ENCODE peak calls at places on chromosomes 2 and 18, in eight cellular contexts. V, C, R, L, I, H, A and X are unnamed samples. For H4K20me1, the result is how much of the 10 kb centered on the place peaks cover.

GRCh38 chr2:181140414-181140813 is 160.0 kb downstream of the UBE2E3 start:
- DNase-seq in C (no peak), I (peak), A (no peak), H (no peak), R (no peak), V (no peak), L (no peak), X (no peak)

GRCh38 chr2:100627653-100628300 is 65.0 kb downstream of the PDCL3 start:
- DNase-seq in L (no peak), V (no peak), C (no peak), H (no peak), I (no peak), A (no peak), R (no peak), X (no peak)

GRCh38 chr2:4219571-4219970 is 516.2 kb downstream of the DCDC2C start:
- DNase-seq in V (no peak), R (no peak), H (no peak), C (no peak), I (no peak), A (peak), L (no peak), X (no peak)

GRCh38 chr18:47830772-47831171 is 99.7 kb downstream of the SMAD2 start:
- DNase-seq in A (no peak), V (no peak), L (no peak), R (no peak), C (no peak), H (no peak), I (peak), X (no peak)

GRCh38 chr2:172195836-172196376 is 93.2 kb upstream of the DLX2 start:
- DNase-seq in L (no peak), V (no peak), H (peak), I (no peak), R (no peak), C (no peak), A (no peak), X (peak)

GRCh38 chr2:134282638-134283400 is 28.9 kb downstream of the MGAT5 start:
- DNase-seq in L (no peak), C (no peak), R (no peak), H (no peak), I (no peak), A (no peak), V (no peak), X (no peak)

GRCh38 chr2:75342504-75343175 is 143.3 kb upstream of the TACR1 start:
- DNase-seq in I (no peak), V (no peak), L (no peak), R (no peak), C (no peak), A (no peak), H (no peak), X (no peak)

GRCh38 chr2:34188464-34188863 is 589.4 kb upstream of the FAM98A start:
- DNase-seq in V (no peak), L (no peak), R (no peak), A (no peak), C (no peak), I (no peak), H (no peak), X (no peak)

GRCh38 chr2:129673234-129673633 is 306.2 kb upstream of the RAB6C start:
- DNase-seq in L (no peak), V (no peak), H (no peak), I (no peak), A (no peak), R (no peak), C (no peak), X (no peak)

GRCh38 chr2:112187805-112188596 is 49.8 kb downstream of the FBLN7 start:
- DNase-seq in H (peak), V (no peak), I (peak), R (peak), L (no peak), A (peak), C (no peak), X (no peak)

GRCh38 chr18:57051586-57052044 is 95.3 kb upstream of the BOD1L2 start:
- DNase-seq in V (no peak), A (no peak), L (no peak), R (no peak), H (no peak), I (no peak), C (no peak), X (no peak)

GRCh38 chr18:76937597-76937996 is 115.2 kb downstream of the ZNF236 start:
- DNase-seq in A (no peak), V (no peak), C (peak), I (peak), R (no peak), L (no peak), H (no peak), X (no peak)

GRCh38 chr2:170714156-170715061 is 728 bp upstream of the SP5 start:
- DNase-seq in C (no peak), I (no peak), L (peak), A (no peak), R (no peak), H (peak), V (peak), X (no peak)

GRCh38 chr2:286774-287392 is 1.0 kb downstream of the ALKAL2 start:
- DNase-seq in I (no peak), C (no peak), L (peak), A (peak), H (no peak), R (no peak), V (peak), X (no peak)

GRCh38 chr2:30403592-30404353 is 43.3 kb upstream of the LCLAT1 start:
- DNase-seq in R (no peak), I (no peak), A (no peak), L (no peak), C (no peak), H (no peak), V (no peak), X (no peak)

GRCh38 chr2:80454628-80455027 is 150.1 kb upstream of the LRRTM1 start:
- DNase-seq in C (no peak), R (no peak), A (no peak), V (no peak), H (no peak), I (no peak), L (no peak), X (no peak)

GRCh38 chr2:64196986-64197385 is 52.8 kb upstream of the PELI1 start:
- DNase-seq in H (no peak), R (no peak), L (no peak), A (no peak), C (no peak), I (no peak), V (peak), X (no peak)

GRCh38 chr2:151619337-151619989 is 114.8 kb downstream of the NEB start:
- DNase-seq in A (peak), R (no peak), V (no peak), L (no peak), I (peak), H (no peak), C (peak), X (no peak)

GRCh38 chr2:58638256-58638795 is 397.2 kb upstream of the FANCL start:
- DNase-seq in V (no peak), I (peak), L (no peak), A (peak), R (no peak), C (no peak), H (peak), X (no peak)

GRCh38 chr2:50591642-50592041 is 440.3 kb downstream of the NRXN1 start:
- DNase-seq in I (peak), R (no peak), C (no peak), A (no peak), L (no peak), V (no peak), H (no peak), X (no peak)

GRCh38 chr2:169090133-169090820 is 20.9 kb downstream of the DHRS9 start:
- DNase-seq in I (no peak), R (no peak), A (no peak), V (no peak), C (no peak), L (no peak), H (no peak), X (no peak)

GRCh38 chr2:201175971-201176570 is 6.9 kb upstream of the CASP10 start:
- DNase-seq in I (no peak), V (no peak), R (no peak), A (no peak), L (no peak), C (no peak), H (no peak), X (no peak)

GRCh38 chr2:84939426-84940087 is 31.4 kb upstream of the KCMF1 start:
- DNase-seq in R (no peak), H (no peak), V (no peak), L (no peak), A (no peak), I (no peak), C (no peak), X (no peak)

GRCh38 chr2:46315103-46315890 is 18.1 kb downstream of the EPAS1 start:
- DNase-seq in V (no peak), L (no peak), H (peak), A (peak), C (peak), R (peak), I (peak), X (peak)

GRCh38 chr2:120559401-120559800 is 176.3 kb upstream of the GLI2 start:
- DNase-seq in I (peak), L (no peak), V (no peak), C (peak), H (peak), R (no peak), A (no peak), X (no peak)

DNA sequence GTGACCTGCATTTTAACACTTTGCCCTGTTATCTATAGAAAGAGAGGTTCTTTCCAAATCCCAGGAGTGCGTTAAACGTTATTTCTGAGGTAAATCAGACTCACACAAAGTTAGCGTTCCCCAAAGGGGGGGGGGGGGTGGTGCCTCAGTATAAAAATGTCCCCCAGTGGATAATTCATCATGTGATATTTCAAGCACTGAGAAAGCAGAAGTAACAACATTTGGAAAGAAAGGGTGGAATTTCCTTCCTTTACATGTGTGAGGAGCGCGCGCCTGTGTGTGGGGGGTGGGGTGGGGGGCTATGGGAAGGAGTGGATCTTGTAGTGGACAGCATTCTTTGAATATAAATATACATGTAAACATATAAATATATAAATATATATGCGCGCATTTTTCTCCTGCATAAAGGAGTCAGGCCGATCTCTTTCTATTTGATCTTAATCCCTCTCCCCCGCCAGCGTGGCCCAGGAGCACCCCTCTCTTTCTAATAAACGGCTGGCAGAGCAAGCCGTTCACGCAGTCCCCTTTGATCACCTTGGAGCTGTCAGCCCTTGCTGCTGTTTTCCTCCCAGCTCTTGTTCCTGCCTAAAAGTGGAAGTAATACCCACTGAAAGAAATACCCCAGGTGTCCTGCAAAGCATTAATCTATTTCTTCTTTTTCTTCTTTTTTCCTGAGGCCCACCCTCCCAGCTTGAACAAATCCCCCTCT is 631.0 kb downstream of the NYAP2 start:
- DNase-seq in A (no peak), R (peak), I (no peak), V (peak), H (no peak), L (no peak), C (no peak), X (no peak)
- H3K9ac ChIP-seq in A (no peak), R (peak), I (no peak), V (no peak), H (peak), L (no peak), C (peak), X (peak)

DNA sequence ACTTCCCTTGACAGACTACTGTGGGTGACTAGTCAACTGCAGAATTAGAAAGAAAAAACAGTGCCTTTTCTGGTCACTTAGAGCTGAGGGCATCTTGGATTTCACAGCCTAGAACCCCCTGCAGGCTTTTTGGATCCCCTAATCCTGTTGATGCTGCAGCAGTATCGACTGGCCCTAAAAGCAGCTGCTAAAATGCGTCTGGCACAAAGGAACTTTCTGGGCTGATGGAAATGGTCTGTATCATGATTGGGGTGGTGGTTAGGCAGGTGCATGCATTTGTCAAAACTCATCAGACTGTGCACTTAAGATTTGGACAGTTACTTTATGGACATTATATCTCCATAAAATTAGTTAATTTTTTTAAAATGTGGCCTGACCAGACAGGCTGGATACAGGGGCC is 149.8 kb downstream of the KLHL29 start:
- DNase-seq in A (no peak), H (no peak), V (no peak), I (no peak), L (no peak), C (no peak), R (no peak), X (no peak)
- H4K20me1 ChIP-seq in A (under half), H (under half), V (under half), I (under half), L (under half), C (under half), R (under half), X (under half)

GRCh38 chr18:40612356-40612755 is 1342.7 kb upstream of the PIK3C3 start:
- DNase-seq in L (no peak), R (no peak), I (no peak), C (no peak), H (no peak), V (no peak), A (no peak), X (no peak)

GRCh38 chr18:40607741-40608140 is 1347.3 kb upstream of the PIK3C3 start:
- DNase-seq in V (no peak), C (no peak), R (no peak), I (no peak), A (no peak), H (no peak), L (no peak), X (no peak)

DNA sequence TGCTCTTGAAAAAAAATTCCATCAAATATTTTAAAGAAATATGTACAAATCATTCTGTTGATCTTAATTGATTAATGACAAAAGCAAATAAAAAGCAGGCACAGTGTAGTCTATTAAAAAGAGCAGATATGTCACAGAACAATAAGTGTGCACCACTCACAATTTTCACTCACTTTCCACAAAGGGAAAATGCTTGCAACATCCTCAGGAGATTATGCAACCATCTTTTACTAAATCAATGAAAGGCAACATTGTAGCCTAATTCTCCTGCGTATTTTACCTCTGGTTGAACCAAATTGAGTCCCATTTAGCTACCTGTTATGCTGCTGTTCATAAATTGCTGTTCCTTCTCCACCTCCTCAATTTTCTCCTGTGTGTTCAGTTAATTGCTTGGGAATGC is 1346.8 kb upstream of the PIK3C3 start:
- DNase-seq in R (no peak), V (no peak), H (no peak), L (no peak), A (no peak), C (no peak), I (no peak), X (no peak)
- TF ChIP-seq CTCF in R (no peak), V (no peak), H (no peak), L (no peak), A (no peak), C (no peak), I (no peak), X (no peak)

DNA sequence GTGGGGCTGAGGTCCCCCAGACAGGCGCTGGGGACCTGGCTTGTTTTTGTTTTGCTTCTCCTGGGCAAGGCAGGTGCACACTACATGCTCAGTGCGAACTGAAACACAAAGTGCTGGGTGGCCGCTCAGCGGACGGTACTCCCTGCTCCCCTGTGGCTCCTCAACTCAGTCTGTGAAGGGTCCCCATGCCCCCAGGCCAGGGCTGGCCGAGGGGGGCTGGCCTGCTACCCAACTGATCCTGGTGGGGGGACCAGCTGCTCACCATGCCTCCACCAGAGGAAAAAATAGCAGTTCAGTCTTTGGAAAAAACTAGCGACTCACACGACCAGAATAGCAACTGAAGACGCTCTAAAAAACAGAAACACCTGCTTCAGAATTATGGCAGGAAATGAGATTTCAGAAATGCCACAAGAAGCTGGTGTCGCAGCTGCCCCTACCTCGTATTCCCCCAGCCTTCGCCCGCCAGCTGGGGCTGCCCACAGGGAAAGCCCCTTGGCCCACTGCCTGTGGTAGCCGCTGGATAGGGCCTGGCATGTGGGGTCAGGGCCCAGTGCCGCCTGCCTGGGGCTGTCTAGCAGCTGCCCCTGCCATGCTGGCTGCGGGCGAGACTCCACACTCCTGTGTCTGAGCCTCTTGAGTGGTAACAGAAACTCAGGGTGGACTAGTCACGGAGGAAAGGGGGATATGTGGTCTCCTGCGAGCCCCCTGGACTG is 43.7 kb downstream of the MEX3C start:
- DNase-seq in R (no peak), A (no peak), L (no peak), H (no peak), V (no peak), C (no peak), I (no peak), X (no peak)
- H3K9ac ChIP-seq in R (no peak), A (no peak), L (no peak), H (no peak), V (no peak), C (no peak), I (no peak), X (no peak)

GRCh38 chr2:7392076-7392787 is 475.0 kb downstream of the RNF144A start:
- DNase-seq in A (no peak), L (no peak), V (no peak), H (peak), C (no peak), R (no peak), I (no peak), X (no peak)
- H4K20me1 ChIP-seq in A (under half), L (under half), V (under half), H (under half), C (under half), R (under half), I (under half), X (under half)

DNA sequence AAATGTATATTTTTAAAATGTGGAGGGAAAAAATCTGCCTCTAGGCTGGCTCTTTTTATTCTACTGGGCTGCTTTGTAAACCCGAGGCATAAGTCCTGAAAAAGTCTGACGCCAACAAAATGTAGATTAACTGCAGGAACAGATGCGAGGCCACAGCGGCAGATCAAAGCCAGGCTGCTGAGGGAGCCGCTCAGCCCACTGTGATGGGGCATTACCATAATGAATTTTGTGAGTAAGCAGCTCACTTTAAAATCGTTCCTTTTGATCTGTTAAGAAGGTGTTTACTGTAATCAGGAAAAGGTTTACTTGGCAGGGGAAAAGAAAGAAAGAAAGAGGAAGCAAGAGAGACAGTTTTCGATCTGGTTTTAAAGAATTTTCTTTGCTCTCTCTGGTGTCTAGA is 269.0 kb downstream of the ICOS start:
- DNase-seq in A (no peak), R (no peak), L (peak), H (no peak), V (peak), I (no peak), C (no peak), X (no peak)
- TF ChIP-seq CTCF in A (no peak), R (no peak), L (no peak), H (no peak), V (no peak), I (no peak), C (no peak), X (no peak)